ENCODE peak calls at places on chromosomes 2 and 18, in eight cellular contexts. M is MG63; S is WTC11; F is stimulated activated CD4-positive, alpha-beta T cell treated with anti-CD3 and anti-CD28 coated beads, Interleukin-4, amount 100 ng/mL, for 4 hours; I is T-helper 17 cell; C is H54; T is kidney tubule cell; Y is fibroblast of gingiva. W is an unnamed sample.

GRCh38 chr2:9288681-9289338 is 82.2 kb downstream of the ASAP2 start:
- DNase-seq in M (peak; percentile 22), S (no peak), F (no peak), I (no peak), C (peak; percentile 25), T (peak; percentile 59), Y (peak; percentile 33), W (no peak)

GRCh38 chr2:218960196-218961165 is 1.0 kb downstream of the CDK5R2 start:
- DNase-seq in M (no peak), S (no peak), F (no peak), I (no peak), C (no peak), T (no peak), Y (no peak), W (no peak)

GRCh38 chr2:202122975-202123765 is 50.1 kb downstream of the KIAA2012 start:
- DNase-seq in M (no peak), S (no peak), F (no peak), I (no peak), C (no peak), T (no peak), Y (peak; percentile 44), W (no peak)

GRCh38 chr2:73964223-73964622 is 20.5 kb upstream of the TET3 start:
- DNase-seq in M (no peak), S (no peak), F (no peak), I (no peak), C (no peak), T (no peak), Y (no peak), W (no peak)

GRCh38 chr2:164786787-164787186 is 54.8 kb downstream of the COBLL1 start:
- DNase-seq in M (no peak), S (no peak), F (no peak), I (no peak), C (no peak), T (no peak), Y (no peak), W (no peak)

GRCh38 chr2:190635781-190636180 is 13.1 kb upstream of the NAB1 start:
- DNase-seq in M (no peak), S (no peak), F (no peak), I (no peak), C (no peak), T (no peak), Y (no peak), W (no peak)

GRCh38 chr2:216339456-216340279 is 32.6 kb downstream of the MARCHF4 start:
- DNase-seq in M (peak; percentile 80), S (peak; percentile 65), F (no peak), I (no peak), C (peak; percentile 42), T (no peak), Y (peak; percentile 46), W (no peak)

GRCh38 chr2:48199076-48199475 is 292.8 kb upstream of the FBXO11 start:
- DNase-seq in M (no peak), S (no peak), F (no peak), I (no peak), C (no peak), T (no peak), Y (no peak), W (no peak)

GRCh38 chr2:134199123-134199522 is 54.7 kb upstream of the MGAT5 start:
- DNase-seq in M (no peak), S (no peak), F (no peak), I (no peak), C (no peak), T (no peak), Y (no peak), W (no peak)

GRCh38 chr2:163800889-163801498 is 65.2 kb upstream of the FIGN start:
- DNase-seq in M (peak; percentile 56), S (no peak), F (no peak), I (no peak), C (peak; percentile 6), T (peak; percentile 73), Y (no peak), W (no peak)

GRCh38 chr18:54742654-54743053 is 85.6 kb upstream of the RAB27B start:
- DNase-seq in M (peak; percentile 93), S (no peak), F (no peak), I (no peak), C (peak; percentile 1), T (peak; percentile 52), Y (peak; percentile 99), W (no peak)

GRCh38 chr2:26609133-26609532 is 32.0 kb downstream of the CIB4 start:
- DNase-seq in M (no peak), S (no peak), F (no peak), I (no peak), C (no peak), T (no peak), Y (no peak), W (no peak)

GRCh38 chr2:199407421-199407820 is 50.3 kb downstream of the SATB2 start:
- DNase-seq in M (no peak), S (no peak), F (no peak), I (no peak), C (no peak), T (no peak), Y (no peak), W (no peak)

GRCh38 chr18:27763936-27764335 is 413.0 kb downstream of the CDH2 start:
- DNase-seq in M (no peak), S (no peak), F (no peak), I (no peak), C (no peak), T (no peak), Y (no peak), W (no peak)

GRCh38 chr2:119384971-119385370 is 18.2 kb downstream of the DBI start:
- DNase-seq in M (no peak), S (no peak), F (no peak), I (no peak), C (no peak), T (no peak), Y (no peak), W (no peak)

GRCh38 chr2:77028032-77028600 is 494.1 kb downstream of the LRRTM4 start:
- DNase-seq in M (no peak), S (no peak), F (no peak), I (no peak), C (no peak), T (no peak), Y (no peak), W (no peak)

GRCh38 chr2:47867205-47867604 is 39.1 kb downstream of the FBXO11 start:
- DNase-seq in M (peak; percentile 38), S (no peak), F (no peak), I (no peak), C (peak; percentile 17), T (peak; percentile 84), Y (peak; percentile 78), W (no peak)

GRCh38 chr2:73268831-73269685 is 15.2 kb downstream of the FBXO41 start:
- DNase-seq in M (no peak), S (peak; percentile 82), F (peak; percentile 71), I (peak; percentile 66), C (no peak), T (peak; percentile 79), Y (no peak), W (peak; percentile 85)

GRCh38 chr18:24214144-24214543 is 75.3 kb downstream of the CABYR start:
- DNase-seq in M (no peak), S (no peak), F (no peak), I (no peak), C (no peak), T (no peak), Y (no peak), W (no peak)

GRCh38 chr2:129459881-129460280 is 519.6 kb upstream of the RAB6C start:
- DNase-seq in M (no peak), S (no peak), F (no peak), I (no peak), C (no peak), T (no peak), Y (no peak), W (no peak)

GRCh38 chr2:119352357-119352756 is 14.3 kb downstream of the C2orf76 start:
- DNase-seq in M (no peak), S (no peak), F (no peak), I (no peak), C (no peak), T (peak; percentile 8), Y (no peak), W (peak; percentile 39)

GRCh38 chr2:26632624-26633185 is 8.5 kb downstream of the CIB4 start:
- DNase-seq in M (no peak), S (no peak), F (no peak), I (no peak), C (no peak), T (no peak), Y (no peak), W (no peak)

GRCh38 chr2:23691576-23691975 is 235.3 kb downstream of the ATAD2B start:
- DNase-seq in M (no peak), S (no peak), F (no peak), I (no peak), C (no peak), T (no peak), Y (no peak), W (no peak)

GRCh38 chr2:18559531-18559930 is 922 bp downstream of the RDH14 start:
- DNase-seq in M (no peak), S (no peak), F (no peak), I (no peak), C (no peak), T (no peak), Y (no peak), W (no peak)

GRCh38 chr2:12162269-12163247 is 416.1 kb downstream of the LPIN1 start:
- DNase-seq in M (no peak), S (no peak), F (no peak), I (no peak), C (no peak), T (no peak), Y (no peak), W (no peak)

GRCh38 chr2:48574353-48575290 is 43.0 kb upstream of the GTF2A1L start:
- DNase-seq in M (no peak), S (no peak), F (no peak), I (no peak), C (no peak), T (no peak), Y (no peak), W (no peak)

GRCh38 chr2:109142416-109143210 is 13.6 kb downstream of the SH3RF3 start:
- DNase-seq in M (no peak), S (no peak), F (no peak), I (no peak), C (no peak), T (no peak), Y (no peak), W (no peak)

GRCh38 chr18:13120967-13121586 is 97.5 kb upstream of the LDLRAD4 start:
- DNase-seq in M (no peak), S (no peak), F (no peak), I (no peak), C (no peak), T (peak; percentile 23), Y (peak; percentile 48), W (no peak)

GRCh38 chr2:202529389-202529788 is 105.4 kb upstream of the FAM117B start:
- DNase-seq in M (no peak), S (no peak), F (no peak), I (no peak), C (no peak), T (peak; percentile 11), Y (peak; percentile 43), W (no peak)

GRCh38 chr2:228747478-228747877 is 523.6 kb downstream of the PID1 start:
- DNase-seq in M (no peak), S (no peak), F (no peak), I (no peak), C (no peak), T (peak; percentile 4), Y (no peak), W (no peak)

GRCh38 chr2:238498188-238498587 is 71.5 kb downstream of the ASB1 start:
- DNase-seq in M (no peak), S (no peak), F (no peak), I (no peak), C (no peak), T (no peak), Y (no peak), W (no peak)

GRCh38 chr2:128319773-128320608 is 1.3 kb upstream of the HS6ST1 start:
- DNase-seq in M (no peak), S (no peak), F (no peak), I (no peak), C (no peak), T (no peak), Y (no peak), W (no peak)

GRCh38 chr2:123840614-123841013 is 184.5 kb upstream of the CNTNAP5 start:
- DNase-seq in M (no peak), S (no peak), F (no peak), I (no peak), C (no peak), T (no peak), Y (no peak), W (no peak)

GRCh38 chr18:13103366-13103765 is 112.2 kb downstream of the CEP192 start:
- DNase-seq in M (no peak), S (no peak), F (no peak), I (no peak), C (no peak), T (no peak), Y (no peak), W (no peak)

W was measured in GM18507.